ENCODE peak calls at places on chromosomes 3 and 15, in eight cellular contexts. K is brain microvascular endothelial cell, O is pancreas, Z is endothelial cell, E is IMR-90, Y is type B pancreatic cell, C is chondrocyte, G is transverse colon. U is an unnamed sample.

GRCh38 chr15:60396964-60397771 is 618 bp downstream of the ANXA2 start:
- DNase-seq in E (peak), C (no peak), O (peak), K (peak), Y (peak), G (peak), Z (peak), U (peak)

GRCh38 chr3:156761713-156762575 is 64.2 kb upstream of the LEKR1 start:
- DNase-seq in Y (no peak), K (no peak), C (no peak), G (no peak), O (no peak), Z (no peak), E (peak), U (no peak)

GRCh38 chr3:10189557-10190374 is 25.0 kb downstream of the IRAK2 start:
- DNase-seq in Y (no peak), G (peak), Z (no peak), C (no peak), O (no peak), E (peak), K (no peak), U (peak)

GRCh38 chr3:58973796-58974195 is 76.0 kb downstream of the CFAP20DC start:
- DNase-seq in E (peak), Z (no peak), O (no peak), C (no peak), G (no peak), K (peak), Y (no peak), U (no peak)

GRCh38 chr3:183161552-183162345 is 785 bp downstream of the LAMP3 start:
- DNase-seq in C (no peak), E (no peak), O (peak), G (no peak), Y (no peak), Z (no peak), K (no peak), U (no peak)

GRCh38 chr15:33330931-33331330 is 20.2 kb downstream of the RYR3 start:
- DNase-seq in Z (no peak), G (no peak), Y (no peak), K (no peak), E (no peak), C (no peak), O (no peak), U (no peak)

GRCh38 chr3:37107846-37108245 is 66.5 kb downstream of the LRRFIP2 start:
- DNase-seq in E (no peak), Z (no peak), G (no peak), Y (no peak), O (no peak), C (no peak), K (no peak), U (no peak)

GRCh38 chr3:78804251-78805037 is 963.4 kb downstream of the ROBO1 start:
- DNase-seq in O (no peak), C (no peak), Y (no peak), K (no peak), Z (no peak), E (peak), G (no peak), U (no peak)

GRCh38 chr3:11155341-11156025 is 1.2 kb downstream of the HRH1 start:
- DNase-seq in G (peak), C (no peak), O (no peak), K (peak), E (peak), Y (no peak), Z (peak), U (peak)

GRCh38 chr3:39911465-39912309 is 102.3 kb downstream of the MYRIP start:
- DNase-seq in E (no peak), O (no peak), C (no peak), G (no peak), Y (no peak), Z (peak), K (no peak), U (no peak)

GRCh38 chr3:50378024-50378423 is 18.7 kb upstream of the TMEM115 start:
- DNase-seq in Z (no peak), E (no peak), Y (no peak), G (no peak), O (no peak), C (no peak), K (no peak), U (no peak)

GRCh38 chr3:182121424-182121823 is 409.7 kb downstream of the SOX2 start:
- DNase-seq in Z (no peak), O (no peak), E (no peak), Y (no peak), K (no peak), C (no peak), G (no peak), U (no peak)

GRCh38 chr3:44048196-44048924 is 193.3 kb upstream of the TOPAZ1 start:
- DNase-seq in E (no peak), Z (no peak), Y (no peak), G (no peak), O (no peak), K (peak), C (no peak), U (no peak)

GRCh38 chr3:139988472-139988871 is 53.5 kb downstream of the CLSTN2 start:
- DNase-seq in O (no peak), C (no peak), G (no peak), E (no peak), Z (no peak), Y (no peak), K (no peak), U (no peak)

GRCh38 chr3:64686446-64686908 is 1.3 kb downstream of the ADAMTS9 start:
- DNase-seq in Z (peak), C (no peak), E (peak), O (peak), K (peak), G (peak), Y (peak), U (no peak)

GRCh38 chr15:55343168-55343567 is 24.1 kb downstream of the PIGB start:
- DNase-seq in E (no peak), Y (no peak), G (no peak), K (no peak), C (no peak), O (no peak), Z (no peak), U (no peak)

GRCh38 chr3:3798641-3799113 is 554 bp upstream of the LRRN1 start:
- DNase-seq in G (peak), C (no peak), K (no peak), O (peak), Y (peak), Z (peak), E (no peak), U (no peak)

GRCh38 chr3:158264894-158265293 is 155.0 kb downstream of the RSRC1 start:
- DNase-seq in K (no peak), G (no peak), O (no peak), C (no peak), E (no peak), Y (no peak), Z (no peak), U (no peak)

GRCh38 chr3:115790759-115791158 is 167.4 kb downstream of the GAP43 start:
- DNase-seq in Z (no peak), C (no peak), E (peak), G (no peak), K (peak), O (no peak), Y (no peak), U (no peak)

GRCh38 chr3:61172684-61173083 is 78.6 kb downstream of the FHIT start:
- DNase-seq in E (no peak), Y (no peak), C (no peak), K (no peak), Z (peak), G (no peak), O (no peak), U (no peak)

GRCh38 chr15:56327721-56328502 is 37.3 kb upstream of the TEX9 start:
- DNase-seq in Z (no peak), Y (no peak), C (no peak), G (no peak), K (no peak), O (no peak), E (no peak), U (no peak)

GRCh38 chr3:151584603-151585002 is 123.7 kb upstream of the IGSF10 start:
- DNase-seq in Y (no peak), Z (no peak), K (no peak), O (no peak), E (no peak), C (no peak), G (no peak), U (no peak)

GRCh38 chr3:194423317-194423716 is 24.3 kb upstream of the GP5 start:
- DNase-seq in Y (no peak), O (no peak), C (no peak), G (peak), E (peak), K (no peak), Z (no peak), U (no peak)

GRCh38 chr3:104886220-104886995 is 480.3 kb upstream of the ALCAM start:
- DNase-seq in K (no peak), E (peak), G (no peak), Z (no peak), Y (no peak), O (no peak), C (no peak), U (no peak)

GRCh38 chr3:16820485-16820884 is 64.3 kb upstream of the PLCL2 start:
- DNase-seq in Z (no peak), G (no peak), K (no peak), E (no peak), C (no peak), Y (no peak), O (no peak), U (no peak)
- TF ChIP-seq CTCF in Z (no peak), G (no peak), K (no peak), E (no peak), C (no peak), Y (no peak), O (no peak), U (no peak)

DNA sequence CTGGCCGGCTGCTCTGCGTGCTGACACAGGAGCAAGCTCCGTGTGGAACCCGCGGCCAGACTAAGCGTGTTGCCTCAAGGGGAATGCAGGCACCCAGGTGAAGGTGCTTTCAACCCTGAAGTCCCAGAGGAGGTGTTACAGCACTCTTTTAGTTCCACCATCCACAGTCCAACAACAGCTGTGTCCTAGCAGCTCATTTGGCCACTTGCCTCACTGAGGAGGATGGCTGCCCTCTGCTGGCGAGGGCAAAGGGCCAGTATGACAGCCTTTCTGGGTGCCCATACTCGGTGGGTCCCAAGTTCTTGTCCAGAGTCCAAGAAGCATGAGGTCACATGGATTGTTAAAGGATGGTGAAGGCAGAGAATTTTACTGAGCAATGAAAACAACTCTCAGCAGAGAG is 87.8 kb downstream of the C3orf85 start:
- DNase-seq in G (peak), K (no peak), Y (no peak), C (no peak), E (no peak), O (peak), Z (peak), U (no peak)
- TF ChIP-seq CTCF in G (peak), K (peak), Y (no peak), C (peak), E (no peak), O (peak), Z (peak), U (no peak)

GRCh38 chr15:72047020-72047419 is 70.9 kb downstream of the MYO9A start:
- DNase-seq in O (no peak), G (no peak), Z (no peak), C (no peak), K (peak), E (peak), Y (no peak), U (no peak)

GRCh38 chr15:72037321-72037720 is 80.6 kb downstream of the MYO9A start:
- DNase-seq in Z (no peak), E (peak), K (peak), Y (no peak), G (no peak), O (no peak), C (no peak), U (no peak)

GRCh38 chr15:72042054-72042453 is 75.9 kb downstream of the MYO9A start:
- DNase-seq in G (no peak), C (no peak), Z (no peak), K (no peak), E (no peak), O (no peak), Y (no peak), U (no peak)

DNA sequence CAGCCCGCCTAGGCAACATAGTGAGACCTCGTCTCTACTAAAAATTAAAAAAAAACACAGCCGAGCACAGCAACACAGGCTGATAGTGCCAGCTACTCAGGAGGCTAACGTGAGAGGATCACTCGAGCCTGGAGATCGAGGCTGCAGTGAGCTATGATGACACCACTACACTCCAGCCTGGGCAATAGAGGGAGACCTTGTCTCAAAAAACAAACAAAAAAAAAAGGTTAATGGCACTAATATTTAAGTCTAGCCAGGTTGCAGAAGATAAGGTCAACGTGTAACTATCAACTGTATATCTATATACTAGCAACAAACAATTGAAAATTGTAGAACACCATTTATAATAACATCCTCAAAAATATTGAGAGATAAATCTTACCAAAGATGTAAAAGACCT is 75.1 kb downstream of the MYO9A start:
- DNase-seq in C (no peak), Y (no peak), K (no peak), Z (no peak), G (no peak), O (no peak), E (no peak), U (no peak)
- TF ChIP-seq CTCF in C (no peak), Y (no peak), K (no peak), Z (no peak), G (no peak), O (no peak), E (no peak), U (no peak)

GRCh38 chr3:148128136-148128535 is 569.6 kb upstream of the AGTR1 start:
- DNase-seq in G (no peak), K (no peak), E (no peak), Z (no peak), O (no peak), Y (no peak), C (no peak), U (no peak)
- TF ChIP-seq CTCF in G (no peak), K (no peak), E (no peak), Z (no peak), O (no peak), Y (no peak), C (no peak), U (no peak)

U was measured in omental fat pad.